ENCODE peak calls at places on chromosomes 3 and 15, in four cellular contexts. D, Z, M and Y are unnamed samples.
A peak's percentile ranks its signal among the peaks of the same experiment; 100 is the strongest.

GRCh38 chr3:139129892-139130291 is 85.2 kb upstream of the PRR23C start:
- DNase-seq in D (no peak), Z (no peak), M (no peak), Y (no peak)

GRCh38 chr3:40827942-40828688 is 303.4 kb downstream of the ZNF621 start:
- DNase-seq in D (no peak), Z (no peak), M (no peak), Y (peak; percentile 75)

GRCh38 chr3:12149029-12149428 is 9.7 kb downstream of the TIMP4 start:
- DNase-seq in D (no peak), Z (no peak), M (no peak), Y (no peak)

GRCh38 chr3:134319894-134320293 is 54.4 kb downstream of the AMOTL2 start:
- DNase-seq in D (no peak), Z (no peak), M (no peak), Y (no peak)

GRCh38 chr3:129592362-129593150 is 13.9 kb downstream of the PLXND1 start:
- DNase-seq in D (no peak), Z (no peak), M (no peak), Y (peak; percentile 67)

GRCh38 chr15:29465816-29466215 is 196.2 kb upstream of the NSMCE3 start:
- DNase-seq in D (no peak), Z (no peak), M (no peak), Y (no peak)

GRCh38 chr3:176430244-176430893 is 766.9 kb downstream of the TBL1XR1 start:
- DNase-seq in D (no peak), Z (no peak), M (peak; percentile 78), Y (no peak)

GRCh38 chr3:12302564-12302963 is 13.7 kb downstream of the PPARG start:
- DNase-seq in D (no peak), Z (no peak), M (no peak), Y (no peak)

GRCh38 chr15:99306694-99307338 is 55.5 kb downstream of the LRRC28 start:
- DNase-seq in D (no peak), Z (no peak), M (peak; percentile 34), Y (no peak)

GRCh38 chr3:49654955-49655556 is 19.1 kb upstream of the APEH start:
- DNase-seq in D (no peak), Z (no peak), M (peak; percentile 82), Y (no peak)